ENCODE peak calls at places on chromosomes 16 and 17, in eight cellular contexts. I is heart right ventricle, U is HepG2, F is upper lobe of right lung, S is Peyer's patch, W is fibroblast of lung, O is endodermal cell, H is IMR-90. E is an unnamed sample.

GRCh38 chr16:85899444-85899843 is 482 bp downstream of the IRF8 start:
- DNase-seq in I (no peak), U (no peak), F (no peak), S (no peak), W (no peak), O (no peak), H (no peak), E (no peak)

GRCh38 chr17:42005128-42005527 is 12.1 kb downstream of the DNAJC7 start:
- DNase-seq in I (no peak), U (no peak), F (no peak), S (no peak), W (no peak), O (no peak), H (no peak), E (no peak)

GRCh38 chr17:51957746-51958145 is 200.8 kb downstream of the CA10 start:
- DNase-seq in I (no peak), U (no peak), F (no peak), S (no peak), W (no peak), O (no peak), H (no peak), E (no peak)

GRCh38 chr16:10552998-10553491 is 27.4 kb downstream of the EMP2 start:
- DNase-seq in I (peak), U (no peak), F (peak), S (no peak), W (no peak), O (peak), H (no peak), E (no peak)

GRCh38 chr17:76252040-76252954 is 12.0 kb upstream of the RNF157 start:
- DNase-seq in I (no peak), U (peak), F (peak), S (peak), W (peak), O (peak), H (peak), E (peak)

GRCh38 chr17:44781553-44782348 is 23.0 kb downstream of the ADAM11 start:
- DNase-seq in I (peak), U (no peak), F (peak), S (peak), W (no peak), O (peak), H (no peak), E (no peak)

GRCh38 chr16:66474750-66475199 is 47.7 kb downstream of the BEAN1 start:
- DNase-seq in I (no peak), U (no peak), F (no peak), S (no peak), W (no peak), O (peak), H (no peak), E (no peak)

GRCh38 chr16:11049396-11050059 is 105.2 kb downstream of the CLEC16A start:
- DNase-seq in I (no peak), U (peak), F (no peak), S (no peak), W (no peak), O (peak), H (no peak), E (no peak)

GRCh38 chr17:60158751-60159478 is 9.1 kb downstream of the CA4 start:
- DNase-seq in I (no peak), U (no peak), F (no peak), S (no peak), W (no peak), O (peak), H (peak), E (no peak)

GRCh38 chr17:43892672-43892975 is 14.7 kb downstream of the MPP2 start:
- DNase-seq in I (no peak), U (no peak), F (no peak), S (no peak), W (no peak), O (no peak), H (no peak), E (no peak)

GRCh38 chr16:86363057-86363490 is 147.3 kb upstream of the FOXF1 start:
- DNase-seq in I (no peak), U (no peak), F (no peak), S (peak), W (peak), O (no peak), H (peak), E (peak)

GRCh38 chr16:71917900-71918299 is 22.6 kb downstream of the IST1 start:
- DNase-seq in I (no peak), U (no peak), F (no peak), S (no peak), W (peak), O (no peak), H (peak), E (no peak)

GRCh38 chr16:57607676-57608461 is 20.6 kb upstream of the ADGRG1 start:
- DNase-seq in I (no peak), U (no peak), F (no peak), S (no peak), W (no peak), O (peak), H (no peak), E (no peak)

GRCh38 chr16:15682105-15682570 is 32.1 kb downstream of the NDE1 start:
- DNase-seq in I (no peak), U (peak), F (no peak), S (no peak), W (peak), O (peak), H (peak), E (peak)

GRCh38 chr17:12362853-12363252 is 302.8 kb upstream of the MYOCD start:
- DNase-seq in I (peak), U (no peak), F (no peak), S (no peak), W (no peak), O (no peak), H (no peak), E (no peak)

GRCh38 chr16:64362193-64362592 is 759.7 kb downstream of the CDH11 start:
- DNase-seq in I (no peak), U (no peak), F (no peak), S (no peak), W (peak), O (no peak), H (peak), E (peak)

GRCh38 chr17:37831492-37831891 is 86.6 kb upstream of the HNF1B start:
- DNase-seq in I (no peak), U (peak), F (no peak), S (no peak), W (no peak), O (peak), H (no peak), E (no peak)

DNA sequence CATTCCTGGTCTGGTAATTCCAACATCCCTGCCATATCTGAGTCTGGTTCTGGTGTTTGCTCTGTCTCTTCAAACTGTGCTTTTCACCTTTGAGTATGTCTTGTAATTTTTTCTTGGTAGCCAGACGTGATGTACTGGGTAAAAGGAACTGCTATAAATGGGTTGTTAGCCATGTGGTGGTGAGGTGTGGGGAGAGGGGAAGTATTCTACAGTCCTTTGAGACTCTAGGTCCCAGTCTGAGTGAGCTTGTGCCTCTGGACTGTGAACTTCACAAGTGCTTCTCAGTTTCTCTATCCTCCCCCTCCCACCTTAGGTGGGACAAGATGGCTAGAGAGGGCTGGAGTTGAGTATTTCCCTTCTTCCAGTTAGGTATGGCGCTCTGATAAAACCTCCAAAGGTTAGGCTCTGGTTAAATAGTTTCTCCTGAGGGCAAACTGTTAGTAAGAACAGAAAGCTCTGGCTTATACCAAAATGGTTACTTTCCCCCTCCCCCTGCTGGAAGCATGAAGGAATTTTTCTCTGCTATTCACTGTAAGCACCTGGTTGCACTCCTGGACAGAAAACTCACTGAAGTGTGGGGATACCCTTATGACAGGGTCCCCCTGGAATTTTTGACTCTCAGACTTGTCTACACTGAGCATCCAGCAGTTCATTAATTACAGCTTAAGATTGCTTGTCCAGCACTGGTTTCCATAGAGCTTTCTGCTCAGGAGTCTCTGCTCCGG is 87.8 kb downstream of the MARCHF10 start:
- DNase-seq in I (no peak), U (peak), F (no peak), S (no peak), W (peak), O (peak), H (no peak), E (peak)
- TF ChIP-seq CTCF in I (peak), U (peak), F (peak), S (no peak), W (peak), O (peak), H (no peak), E (peak)

GRCh38 chr16:31477220-31478216 is 5.4 kb upstream of the SLC5A2 start:
- DNase-seq in I (no peak), U (peak), F (peak), S (peak), W (no peak), O (peak), H (no peak), E (no peak)
- TF ChIP-seq CTCF in I (no peak), U (peak), F (peak), S (no peak), W (no peak), O (peak), H (no peak), E (no peak)

DNA sequence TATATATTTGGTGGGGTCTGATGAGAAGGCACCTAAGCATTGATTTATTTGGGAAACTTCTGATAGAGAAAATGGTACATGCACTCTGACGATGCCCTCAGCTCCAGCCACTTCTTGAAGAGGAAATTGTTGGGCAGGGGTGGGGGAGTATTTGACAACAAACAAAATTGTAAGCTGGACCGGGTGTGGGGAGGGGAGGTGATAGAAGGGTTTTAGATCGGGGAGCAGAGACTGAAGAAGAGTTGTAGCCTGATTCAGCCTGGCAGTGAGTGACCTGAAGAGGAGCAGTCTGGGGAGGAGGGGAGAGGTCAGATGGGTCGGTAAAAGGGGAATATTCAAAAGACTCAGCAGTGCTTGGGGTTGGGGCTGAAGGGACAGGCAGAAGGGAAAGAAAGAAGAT is 2284.7 kb downstream of the TP53TG3F start:
- DNase-seq in I (no peak), U (no peak), F (no peak), S (no peak), W (no peak), O (no peak), H (no peak), E (no peak)
- TF ChIP-seq CTCF in I (no peak), U (no peak), F (no peak), S (no peak), W (no peak), O (no peak), H (no peak), E (no peak)

DNA sequence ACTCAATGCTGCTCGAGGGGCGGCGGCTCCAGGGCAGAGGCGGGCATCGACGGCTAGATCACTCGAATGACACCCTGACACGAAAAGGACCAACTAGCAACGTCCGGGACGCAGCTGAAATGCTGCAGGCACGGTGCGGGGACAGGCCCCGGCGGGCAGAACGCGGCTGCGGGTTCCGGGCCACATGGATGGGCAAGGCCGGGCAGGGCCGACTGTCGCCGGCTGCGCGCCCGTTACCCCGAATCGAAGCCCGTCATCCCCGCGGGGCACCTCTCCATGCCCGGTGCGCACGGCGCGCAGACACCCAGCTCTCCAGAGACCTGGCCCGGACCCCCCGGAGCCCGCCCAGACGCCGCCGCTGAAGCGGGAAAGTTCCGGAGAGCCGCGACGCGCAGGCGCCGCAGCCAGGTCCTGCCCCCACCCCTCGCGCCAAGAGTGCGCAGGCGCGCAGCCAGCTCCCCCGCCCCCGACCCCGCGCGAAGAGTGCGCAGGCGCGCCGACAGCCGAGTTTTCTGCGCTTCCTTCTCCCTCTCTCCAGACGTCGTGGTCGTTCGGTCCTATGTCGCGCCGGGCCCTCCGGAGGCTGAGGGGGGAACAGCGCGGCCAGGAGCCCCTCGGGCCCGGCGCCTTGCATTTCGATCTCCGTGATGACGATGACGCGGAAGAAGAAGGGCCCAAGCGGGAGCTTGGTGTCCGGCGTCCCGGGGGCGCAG is at the start of gene TCF25:
- DNase-seq in I (peak), U (peak), F (peak), S (peak), W (peak), O (peak), H (peak), E (peak)
- TF ChIP-seq CTCF in I (no peak), U (peak), F (no peak), S (no peak), W (no peak), O (peak), H (no peak), E (no peak)

GRCh38 chr17:16997514-16998429 is 25.9 kb upstream of the TNFRSF13B start:
- DNase-seq in I (peak), U (no peak), F (no peak), S (no peak), W (no peak), O (no peak), H (no peak), E (no peak)
- TF ChIP-seq CTCF in I (no peak), U (no peak), F (no peak), S (no peak), W (peak), O (no peak), H (no peak), E (no peak)

DNA sequence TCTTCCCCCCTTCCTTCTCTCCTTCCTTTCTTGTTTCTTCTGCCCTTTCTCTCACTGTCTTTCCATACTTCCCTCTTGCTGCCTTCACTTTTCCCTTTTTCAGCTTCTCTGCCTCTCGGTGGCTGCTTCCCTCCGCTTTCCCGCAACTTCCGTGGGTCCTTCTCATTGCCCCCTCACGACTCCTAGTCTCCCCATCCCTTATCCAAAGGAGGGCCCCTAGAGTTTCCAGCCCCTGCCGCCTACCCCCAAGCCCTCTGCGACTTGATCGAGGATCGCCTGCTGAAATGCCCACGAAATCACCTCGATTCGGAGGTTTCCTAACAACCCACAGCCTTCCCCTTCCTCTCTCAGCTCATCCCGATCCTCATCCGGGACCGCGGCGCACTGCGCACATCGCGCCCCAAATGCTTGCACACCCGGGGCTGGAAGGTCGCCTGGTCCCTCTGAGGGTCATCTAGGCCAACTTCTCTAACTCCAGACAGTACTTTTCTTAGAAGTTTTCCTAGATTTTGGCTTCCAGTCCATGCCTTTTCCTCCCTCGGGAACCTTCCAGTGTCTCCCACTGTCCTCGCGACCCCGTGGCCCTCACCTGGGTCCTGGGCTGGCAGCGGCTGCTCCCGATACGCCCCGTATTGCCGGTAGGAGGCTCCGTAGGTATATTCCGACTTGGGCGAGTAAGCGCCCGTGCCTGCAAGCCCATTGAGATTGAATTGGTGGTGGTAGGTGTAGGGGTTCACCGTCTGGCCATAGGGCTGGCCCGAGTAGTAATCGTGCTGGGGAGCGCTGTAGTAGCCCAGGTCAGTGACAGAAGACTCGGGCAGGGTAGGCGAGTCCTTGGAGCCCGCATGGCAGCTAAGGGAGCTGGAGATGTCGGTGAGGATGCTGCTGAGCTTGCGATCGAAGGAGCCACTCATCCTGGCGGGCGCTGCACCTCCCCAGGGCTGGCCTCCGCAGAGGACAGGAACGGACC is 654 bp downstream of the DLX3 start:
- DNase-seq in I (no peak), U (no peak), F (peak), S (no peak), W (no peak), O (peak), H (no peak), E (no peak)
- TF ChIP-seq CTCF in I (no peak), U (peak), F (no peak), S (no peak), W (no peak), O (peak), H (no peak), E (no peak)